ENCODE peak calls at places on chromosomes 7 and 10, in five cellular contexts. One of them, this sample, is unnamed.

GRCh38 chr7:44368885-44369284 is 43.5 kb upstream of the CAMK2B start:
- DNase-seq in K562: no peak
- DNase-seq in GM12891: no peak
- DNase-seq in HepG2: peak
- DNase-seq in GM12878: no peak
- DNase-seq in this sample: no peak

GRCh38 chr7:135320277-135320676 is 86.6 kb downstream of the STRA8 start:
- DNase-seq in K562: peak
- DNase-seq in HepG2: no peak
- DNase-seq in GM12878: no peak
- DNase-seq in GM12891: no peak
- DNase-seq in this sample: no peak

GRCh38 chr7:125516194-125516593 is 586.6 kb upstream of the POT1 start:
- DNase-seq in HepG2: no peak
- DNase-seq in GM12891: no peak
- DNase-seq in K562: no peak
- DNase-seq in GM12878: no peak
- DNase-seq in this sample: no peak

GRCh38 chr10:131576341-131577177 is 265.0 kb upstream of the TCERG1L start:
- DNase-seq in HepG2: no peak
- DNase-seq in K562: no peak
- DNase-seq in GM12878: no peak
- DNase-seq in GM12891: no peak
- DNase-seq in this sample: no peak

GRCh38 chr10:132909491-132910071 is 32.8 kb downstream of the CFAP46 start:
- DNase-seq in GM12891: no peak
- DNase-seq in HepG2: no peak
- DNase-seq in GM12878: no peak
- DNase-seq in K562: no peak
- DNase-seq in this sample: no peak

GRCh38 chr10:89861584-89862287 is 160.3 kb downstream of the KIF20B start:
- DNase-seq in GM12891: no peak
- DNase-seq in HepG2: no peak
- DNase-seq in GM12878: no peak
- DNase-seq in K562: no peak
- DNase-seq in this sample: no peak

GRCh38 chr7:28315565-28316420 is 96.5 kb upstream of the CREB5 start:
- DNase-seq in K562: no peak
- DNase-seq in HepG2: no peak
- DNase-seq in GM12891: no peak
- DNase-seq in GM12878: no peak
- DNase-seq in this sample: no peak

GRCh38 chr10:87878664-87879459 is 15.4 kb downstream of the PTEN start:
- DNase-seq in HepG2: no peak
- DNase-seq in K562: peak
- DNase-seq in GM12878: no peak
- DNase-seq in GM12891: no peak
- DNase-seq in this sample: no peak

GRCh38 chr7:107966701-107967100 is 36.3 kb downstream of the LAMB1 start:
- DNase-seq in HepG2: peak
- DNase-seq in GM12878: no peak
- DNase-seq in K562: no peak
- DNase-seq in GM12891: no peak
- DNase-seq in this sample: no peak

GRCh38 chr10:129777687-129778086 is 186.4 kb downstream of the EBF3 start:
- DNase-seq in GM12878: no peak
- DNase-seq in HepG2: no peak
- DNase-seq in K562: no peak
- DNase-seq in GM12891: no peak
- DNase-seq in this sample: no peak

GRCh38 chr7:102093599-102094001 is 193.1 kb upstream of the SH2B2 start:
- DNase-seq in K562: no peak
- DNase-seq in GM12878: no peak
- DNase-seq in GM12891: no peak
- DNase-seq in HepG2: no peak
- DNase-seq in this sample: no peak

GRCh38 chr7:102096706-102097427 is 189.8 kb upstream of the SH2B2 start:
- DNase-seq in GM12878: no peak
- DNase-seq in GM12891: no peak
- DNase-seq in K562: no peak
- DNase-seq in HepG2: no peak
- DNase-seq in this sample: no peak

GRCh38 chr7:102097601-102098161 is 189.0 kb upstream of the SH2B2 start:
- DNase-seq in K562: no peak
- DNase-seq in GM12891: no peak
- DNase-seq in HepG2: no peak
- DNase-seq in GM12878: no peak
- DNase-seq in this sample: no peak

GRCh38 chr7:102094311-102094710 is 192.4 kb upstream of the SH2B2 start:
- DNase-seq in K562: no peak
- DNase-seq in GM12878: no peak
- DNase-seq in HepG2: no peak
- DNase-seq in GM12891: no peak
- DNase-seq in this sample: no peak

GRCh38 chr7:102095933-102096332 is 190.7 kb upstream of the SH2B2 start:
- DNase-seq in HepG2: no peak
- DNase-seq in GM12891: no peak
- DNase-seq in GM12878: no peak
- DNase-seq in K562: no peak
- DNase-seq in this sample: no peak
- TF ChIP-seq TAF1 in HepG2: no peak
- TF ChIP-seq TAF1 in GM12891: no peak
- TF ChIP-seq TAF1 in GM12878: no peak
- TF ChIP-seq TAF1 in K562: no peak
- TF ChIP-seq TAF1 in this sample: no peak

GRCh38 chr7:47572939-47573757 is 8.8 kb downstream of the TNS3 start:
- DNase-seq in K562: no peak
- DNase-seq in GM12878: no peak
- DNase-seq in GM12891: no peak
- DNase-seq in HepG2: peak
- DNase-seq in this sample: no peak

GRCh38 chr7:47572101-47572460 is 9.8 kb downstream of the TNS3 start:
- DNase-seq in GM12878: no peak
- DNase-seq in HepG2: no peak
- DNase-seq in GM12891: no peak
- DNase-seq in K562: no peak
- DNase-seq in this sample: no peak

GRCh38 chr7:47573758-47574472 is 8.0 kb downstream of the TNS3 start:
- DNase-seq in K562: no peak
- DNase-seq in HepG2: peak
- DNase-seq in GM12891: no peak
- DNase-seq in GM12878: no peak
- DNase-seq in this sample: no peak

GRCh38 chr7:47570649-47571050 is 11.3 kb downstream of the TNS3 start:
- DNase-seq in GM12891: no peak
- DNase-seq in K562: no peak
- DNase-seq in HepG2: no peak
- DNase-seq in GM12878: no peak
- DNase-seq in this sample: no peak

DNA sequence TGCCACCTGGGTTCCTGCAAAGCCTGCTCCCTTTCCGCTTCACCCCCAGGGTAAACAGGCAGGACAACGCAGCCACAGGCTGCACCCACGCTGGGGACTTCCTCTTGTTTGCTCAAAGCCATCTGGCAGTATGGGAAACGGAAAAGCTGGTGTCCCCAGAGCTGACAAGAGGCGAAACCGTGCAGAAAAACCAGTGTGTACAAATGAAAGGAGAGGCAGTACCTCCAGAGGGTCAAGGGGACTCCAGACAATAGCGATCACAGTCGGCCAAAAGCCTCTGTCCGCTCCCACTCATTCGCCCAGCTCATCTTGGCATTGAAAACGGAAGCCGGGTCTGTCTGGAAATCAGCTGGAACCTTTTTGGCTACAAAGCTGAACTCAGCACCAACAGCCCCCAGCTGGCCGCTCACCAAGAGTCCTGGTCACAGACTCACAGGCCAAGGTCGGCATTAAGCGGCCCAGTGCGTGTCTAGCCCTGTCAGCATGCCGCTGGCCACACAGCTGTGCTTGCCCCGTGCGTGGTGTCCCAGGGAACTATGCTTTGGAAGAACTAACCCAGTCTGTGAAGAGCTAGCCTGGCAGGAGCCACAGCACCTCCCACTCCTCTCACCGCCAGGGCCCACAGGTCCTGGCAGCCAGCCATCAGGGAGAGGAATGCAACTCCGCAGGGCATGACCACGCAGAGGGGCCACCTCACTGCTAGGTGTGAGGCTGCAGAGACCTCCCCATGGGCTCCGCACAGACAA is 10.4 kb downstream of the TNS3 start:
- DNase-seq in HepG2: peak
- DNase-seq in K562: no peak
- DNase-seq in GM12878: no peak
- DNase-seq in GM12891: no peak
- DNase-seq in this sample: no peak
- TF ChIP-seq POLR2A in HepG2: peak
- TF ChIP-seq POLR2A in K562: no peak
- TF ChIP-seq POLR2A in GM12878: no peak
- TF ChIP-seq POLR2A in GM12891: no peak
- TF ChIP-seq POLR2A in this sample: no peak

GRCh38 chr10:17412323-17412722 is 42.1 kb downstream of the ST8SIA6 start:
- DNase-seq in HepG2: no peak
- DNase-seq in GM12891: no peak
- DNase-seq in GM12878: no peak
- DNase-seq in K562: peak
- DNase-seq in this sample: no peak
- TF ChIP-seq TAF1 in HepG2: no peak
- TF ChIP-seq TAF1 in GM12891: no peak
- TF ChIP-seq TAF1 in GM12878: no peak
- TF ChIP-seq TAF1 in K562: no peak
- TF ChIP-seq TAF1 in this sample: no peak

GRCh38 chr10:76962851-76963250 is 674.8 kb downstream of the KCNMA1 start:
- DNase-seq in K562: no peak
- DNase-seq in GM12891: no peak
- DNase-seq in HepG2: no peak
- DNase-seq in GM12878: no peak
- DNase-seq in this sample: no peak
- TF ChIP-seq POLR2A in K562: no peak
- TF ChIP-seq POLR2A in GM12891: no peak
- TF ChIP-seq POLR2A in HepG2: no peak
- TF ChIP-seq POLR2A in GM12878: no peak
- TF ChIP-seq POLR2A in this sample: no peak

This sample was measured in GM12892.